ENCODE peak calls at places on chromosomes 2 and 18, in four cellular contexts. J, L, B and O are unnamed samples.

GRCh38 chr18:9735238-9735637 is 27.1 kb downstream of the RAB31 start:
- DNase-seq in J (no peak), L (no peak), B (no peak), O (no peak)

GRCh38 chr18:54222922-54223567 is 1.4 kb downstream of the MBD2 start:
- DNase-seq in J (no peak), L (no peak), B (no peak), O (peak; percentile 39)

GRCh38 chr2:146363731-146364130 is 1481.1 kb upstream of the ACVR2A start:
- DNase-seq in J (no peak), L (no peak), B (no peak), O (no peak)

GRCh38 chr2:74414913-74415761 is 6.3 kb downstream of the C2orf81 start:
- DNase-seq in J (peak; percentile 69), L (peak; percentile 64), B (peak; percentile 69), O (peak; percentile 13)

GRCh38 chr2:127577973-127578372 is 42.5 kb downstream of the MYO7B start:
- DNase-seq in J (no peak), L (no peak), B (peak; percentile 12), O (no peak)

GRCh38 chr18:24831091-24831490 is 370.7 kb downstream of the HRH4 start:
- DNase-seq in J (no peak), L (no peak), B (no peak), O (no peak)

GRCh38 chr18:57833441-57834101 is 30.5 kb upstream of the ATP8B1 start:
- DNase-seq in J (no peak), L (peak; percentile 44), B (no peak), O (no peak)

GRCh38 chr2:61328707-61329251 is 142.1 kb downstream of the USP34 start:
- DNase-seq in J (no peak), L (no peak), B (no peak), O (no peak)

GRCh38 chr2:132538331-132538855 is 121.8 kb downstream of the GPR39 start:
- DNase-seq in J (no peak), L (no peak), B (no peak), O (no peak)

GRCh38 chr2:45123521-45124191 is 114.4 kb upstream of the SIX2 start:
- DNase-seq in J (no peak), L (no peak), B (no peak), O (no peak)
- H3K4me1 ChIP-seq in J (no peaks in the 10 kb centered on the region), L (no peaks in the 10 kb centered on the region), B (no peaks in the 10 kb centered on the region), O (no peaks in the 10 kb centered on the region)

DNA sequence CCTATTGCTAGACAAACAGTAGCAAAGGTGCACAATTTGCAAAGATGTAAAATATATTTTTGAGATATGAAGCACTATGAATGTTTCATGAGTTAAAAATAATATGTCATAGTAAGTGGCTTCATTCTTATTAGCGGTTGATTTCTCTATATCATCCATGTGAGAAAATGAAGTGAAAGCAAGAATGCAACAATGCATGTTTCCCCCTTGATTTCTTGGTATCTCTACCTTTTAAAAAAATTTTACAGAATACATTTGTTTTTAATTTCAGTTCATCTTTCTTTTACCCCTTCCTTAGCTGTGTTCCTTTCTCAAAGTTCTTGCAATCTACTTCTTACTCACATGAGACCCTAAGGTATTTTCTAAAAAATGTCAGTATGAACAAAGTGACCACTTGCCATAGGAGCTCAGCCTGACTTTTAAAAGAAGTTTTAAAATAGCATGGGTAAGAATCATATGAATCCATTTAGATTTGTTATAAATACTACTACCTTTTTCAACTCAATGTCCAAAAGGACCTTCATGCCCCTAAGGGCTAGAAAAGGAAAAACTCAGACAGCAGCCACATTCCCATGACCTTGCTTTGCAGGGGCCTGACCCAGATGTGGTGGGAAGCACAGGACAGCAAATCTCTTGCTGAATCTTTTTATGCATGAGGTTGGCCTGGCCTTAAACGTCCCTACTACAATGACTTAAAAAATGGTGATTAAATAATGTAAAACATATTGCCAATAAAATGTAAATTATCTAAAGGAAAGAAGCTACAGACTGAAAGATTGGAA is 14.8 kb upstream of the SLC38A11 start:
- DNase-seq in J (no peak), L (no peak), B (no peak), O (no peak)
- H3K27ac ChIP-seq in J (peak overlapping the region; percentile 21), L (no peak overlapping the region), B (no peak overlapping the region), O (no peak overlapping the region)

GRCh38 chr2:124919296-124919695 is 894.2 kb downstream of the CNTNAP5 start:
- DNase-seq in J (no peak), L (no peak), B (no peak), O (no peak)

GRCh38 chr2:124913873-124914272 is 888.8 kb downstream of the CNTNAP5 start:
- DNase-seq in J (no peak), L (peak; percentile 4), B (no peak), O (no peak)

GRCh38 chr2:124911560-124911959 is 886.5 kb downstream of the CNTNAP5 start:
- DNase-seq in J (no peak), L (peak; percentile 22), B (no peak), O (no peak)

GRCh38 chr2:124921221-124921620 is 896.1 kb downstream of the CNTNAP5 start:
- DNase-seq in J (no peak), L (no peak), B (no peak), O (no peak)

GRCh38 chr2:124915567-124915966 is 890.5 kb downstream of the CNTNAP5 start:
- DNase-seq in J (no peak), L (no peak), B (no peak), O (no peak)
- H3K9me3 ChIP-seq in J (no peaks in the 10 kb centered on the region), L (no peaks in the 10 kb centered on the region), B (no peaks in the 10 kb centered on the region), O (no peaks in the 10 kb centered on the region)

GRCh38 chr2:24343225-24343882 is 17.0 kb downstream of the ITSN2 start:
- DNase-seq in J (no peak), L (no peak), B (no peak), O (no peak)

GRCh38 chr2:24334245-24334633 is 26.1 kb downstream of the ITSN2 start:
- DNase-seq in J (no peak), L (peak; percentile 30), B (no peak), O (no peak)

GRCh38 chr2:24337958-24338357 is 22.4 kb downstream of the ITSN2 start:
- DNase-seq in J (no peak), L (no peak), B (no peak), O (no peak)

GRCh38 chr2:24342110-24342910 is 18.0 kb downstream of the ITSN2 start:
- DNase-seq in J (no peak), L (no peak), B (no peak), O (no peak)

DNA sequence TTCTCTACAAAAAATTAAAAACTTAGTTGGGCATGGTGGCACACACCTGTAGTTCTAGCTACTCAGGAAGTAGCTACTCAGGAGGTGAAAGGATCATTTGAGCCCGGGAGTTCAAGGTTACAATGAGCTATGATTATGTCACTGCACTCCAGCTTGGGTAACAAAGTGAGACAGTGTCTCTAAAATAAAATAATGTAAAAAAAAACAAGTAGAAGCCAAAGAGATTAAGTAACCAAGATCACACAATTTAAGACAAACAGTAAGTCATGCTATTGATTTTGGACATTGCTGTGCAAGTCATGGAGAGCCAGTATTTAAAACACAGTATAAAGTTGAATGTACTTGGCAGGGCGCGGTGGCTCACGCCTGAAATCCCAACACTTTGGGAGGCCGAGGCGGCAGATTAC is 20.5 kb downstream of the ITSN2 start:
- DNase-seq in J (no peak), L (no peak), B (no peak), O (no peak)
- H3K4me1 ChIP-seq in J (peaks cover 64% of the 10 kb centered on the region), L (no peaks in the 10 kb centered on the region), B (peaks cover 3% of the 10 kb centered on the region), O (peaks cover 17% of the 10 kb centered on the region)

GRCh38 chr18:50793641-50794565 is 25.9 kb downstream of the MRO start:
- DNase-seq in J (no peak), L (no peak), B (no peak), O (no peak)
- H3K27ac ChIP-seq in J (no peak overlapping the region), L (no peak overlapping the region), B (no peak overlapping the region), O (no peak overlapping the region)

GRCh38 chr18:80026363-80026762 is 7.9 kb upstream of the RBFA start:
- DNase-seq in J (no peak), L (no peak), B (no peak), O (no peak)
- H3K9me3 ChIP-seq in J (peaks cover 80% of the 10 kb centered on the region), L (no peaks in the 10 kb centered on the region), B (peaks cover 9% of the 10 kb centered on the region), O (peaks cover 49% of the 10 kb centered on the region)

DNA sequence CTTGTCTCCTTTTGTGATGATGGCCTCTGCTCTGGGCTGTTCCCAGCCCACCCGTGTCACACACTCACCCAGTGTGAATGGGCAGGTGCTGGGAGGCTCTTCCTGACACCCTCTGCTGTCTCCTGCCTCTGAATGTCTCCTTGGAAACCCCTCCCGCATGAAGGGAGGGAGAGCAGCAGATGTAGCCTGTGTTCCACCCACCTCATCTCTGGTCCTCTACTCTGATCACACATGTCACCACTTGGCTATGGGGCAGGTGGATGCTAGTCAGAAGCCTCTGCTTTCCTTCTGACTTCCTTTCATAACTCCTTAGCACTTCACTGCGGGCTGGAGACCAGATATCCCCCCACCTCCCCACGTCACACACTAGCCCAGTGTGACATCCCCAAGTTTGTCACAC is 23.9 kb downstream of the EFR3B start:
- DNase-seq in J (no peak), L (no peak), B (no peak), O (no peak)
- H3K4me1 ChIP-seq in J (peaks cover 34% of the 10 kb centered on the region), L (no peaks in the 10 kb centered on the region), B (no peaks in the 10 kb centered on the region), O (no peaks in the 10 kb centered on the region)

GRCh38 chr2:166081131-166081632 is 46.6 kb downstream of the SCN1A start:
- DNase-seq in J (no peak), L (no peak), B (no peak), O (no peak)
- H3K27ac ChIP-seq in J (no peak overlapping the region), L (no peak overlapping the region), B (no peak overlapping the region), O (no peak overlapping the region)

DNA sequence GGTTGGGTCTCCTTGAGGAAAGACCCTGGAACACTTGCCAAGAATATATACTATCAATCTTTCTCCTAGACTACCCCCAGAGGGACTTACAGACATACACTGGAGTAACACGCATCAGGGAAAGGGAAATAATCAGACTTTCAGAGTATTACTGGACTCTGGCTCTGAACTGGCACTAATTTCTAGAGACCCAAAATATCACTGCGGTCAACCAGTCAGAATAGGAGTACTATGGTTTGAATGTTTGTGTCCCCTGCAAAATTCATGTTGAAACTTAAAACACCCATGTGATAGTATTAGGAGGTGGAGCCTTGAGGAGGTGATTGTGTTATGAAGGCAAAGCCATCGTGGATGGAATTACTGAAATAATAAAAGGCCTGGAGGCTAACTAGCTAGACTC is 323.7 kb downstream of the EN1 start:
- DNase-seq in J (no peak), L (no peak), B (no peak), O (no peak)
- H3K9me3 ChIP-seq in J (peaks cover 39% of the 10 kb centered on the region), L (no peaks in the 10 kb centered on the region), B (no peaks in the 10 kb centered on the region), O (peaks cover 10% of the 10 kb centered on the region)